ENCODE peak calls at places on chromosomes 12 and 14, in nine cellular contexts. One of them, this sample, is unnamed.

GRCh38 chr12:12705833-12706520 is 10.0 kb upstream of the GPR19 start:
- DNase-seq in H1: no peak
- DNase-seq in CD4-positive, alpha-beta T cell: peak; percentile 85
- DNase-seq in Panc1: no peak
- DNase-seq in astrocyte of the spinal cord: no peak
- DNase-seq in thoracic aorta: no peak
- DNase-seq in neural progenitor cell: no peak
- DNase-seq in neural crest cell: no peak
- DNase-seq in fibroblast of lung: no peak
- DNase-seq in this sample: no peak

GRCh38 chr12:28025821-28026505 is 53.4 kb upstream of the PTHLH start:
- DNase-seq in H1: no peak
- DNase-seq in CD4-positive, alpha-beta T cell: no peak
- DNase-seq in Panc1: no peak
- DNase-seq in astrocyte of the spinal cord: no peak
- DNase-seq in thoracic aorta: no peak
- DNase-seq in neural progenitor cell: no peak
- DNase-seq in neural crest cell: no peak
- DNase-seq in fibroblast of lung: peak; percentile 28
- DNase-seq in this sample: no peak

GRCh38 chr12:45431153-45431552 is 215.3 kb downstream of the ANO6 start:
- DNase-seq in H1: no peak
- DNase-seq in CD4-positive, alpha-beta T cell: no peak
- DNase-seq in Panc1: no peak
- DNase-seq in astrocyte of the spinal cord: no peak
- DNase-seq in thoracic aorta: no peak
- DNase-seq in neural progenitor cell: no peak
- DNase-seq in neural crest cell: no peak
- DNase-seq in fibroblast of lung: no peak
- DNase-seq in this sample: no peak

GRCh38 chr12:92208613-92209121 is 63.0 kb upstream of the BTG1 start:
- DNase-seq in H1: no peak
- DNase-seq in CD4-positive, alpha-beta T cell: no peak
- DNase-seq in Panc1: peak; percentile 39
- DNase-seq in astrocyte of the spinal cord: peak; percentile 70
- DNase-seq in thoracic aorta: no peak
- DNase-seq in neural progenitor cell: peak; percentile 8
- DNase-seq in neural crest cell: no peak
- DNase-seq in fibroblast of lung: peak; percentile 81
- DNase-seq in this sample: no peak

GRCh38 chr12:65670775-65671174 is 153.5 kb upstream of the HMGA2 start:
- DNase-seq in H1: no peak
- DNase-seq in CD4-positive, alpha-beta T cell: no peak
- DNase-seq in Panc1: no peak
- DNase-seq in astrocyte of the spinal cord: peak; percentile 48
- DNase-seq in thoracic aorta: no peak
- DNase-seq in neural progenitor cell: no peak
- DNase-seq in neural crest cell: no peak
- DNase-seq in fibroblast of lung: peak; percentile 85
- DNase-seq in this sample: no peak

GRCh38 chr14:84112589-84112988 is 1417.4 kb upstream of the FLRT2 start:
- DNase-seq in H1: no peak
- DNase-seq in CD4-positive, alpha-beta T cell: no peak
- DNase-seq in Panc1: no peak
- DNase-seq in astrocyte of the spinal cord: no peak
- DNase-seq in thoracic aorta: no peak
- DNase-seq in neural progenitor cell: no peak
- DNase-seq in neural crest cell: no peak
- DNase-seq in fibroblast of lung: no peak
- DNase-seq in this sample: no peak

GRCh38 chr14:51219473-51220448 is 20.3 kb upstream of the TMX1 start:
- DNase-seq in H1: no peak
- DNase-seq in CD4-positive, alpha-beta T cell: no peak
- DNase-seq in Panc1: no peak
- DNase-seq in astrocyte of the spinal cord: peak; percentile 49
- DNase-seq in thoracic aorta: no peak
- DNase-seq in neural progenitor cell: peak; percentile 50
- DNase-seq in neural crest cell: no peak
- DNase-seq in fibroblast of lung: peak; percentile 30
- DNase-seq in this sample: no peak

GRCh38 chr12:104677441-104678089 is 220.8 kb downstream of the CHST11 start:
- DNase-seq in H1: no peak
- DNase-seq in CD4-positive, alpha-beta T cell: no peak
- DNase-seq in Panc1: no peak
- DNase-seq in astrocyte of the spinal cord: no peak
- DNase-seq in thoracic aorta: no peak
- DNase-seq in neural progenitor cell: no peak
- DNase-seq in neural crest cell: no peak
- DNase-seq in fibroblast of lung: no peak
- DNase-seq in this sample: no peak

GRCh38 chr12:1844223-1844622 is 23.9 kb downstream of the LRTM2 start:
- DNase-seq in H1: peak; percentile 46
- DNase-seq in CD4-positive, alpha-beta T cell: no peak
- DNase-seq in Panc1: no peak
- DNase-seq in astrocyte of the spinal cord: no peak
- DNase-seq in thoracic aorta: no peak
- DNase-seq in neural progenitor cell: no peak
- DNase-seq in neural crest cell: no peak
- DNase-seq in fibroblast of lung: no peak
- DNase-seq in this sample: no peak

GRCh38 chr12:114963846-114964245 is 279.9 kb upstream of the TBX3 start:
- DNase-seq in H1: no peak
- DNase-seq in CD4-positive, alpha-beta T cell: no peak
- DNase-seq in Panc1: no peak
- DNase-seq in astrocyte of the spinal cord: no peak
- DNase-seq in thoracic aorta: no peak
- DNase-seq in neural progenitor cell: no peak
- DNase-seq in neural crest cell: no peak
- DNase-seq in fibroblast of lung: peak; percentile 18
- DNase-seq in this sample: no peak

GRCh38 chr12:117900561-117900960 is 68.2 kb downstream of the KSR2 start:
- DNase-seq in H1: no peak
- DNase-seq in CD4-positive, alpha-beta T cell: no peak
- DNase-seq in Panc1: peak; percentile 1
- DNase-seq in astrocyte of the spinal cord: peak; percentile 10
- DNase-seq in thoracic aorta: no peak
- DNase-seq in neural progenitor cell: no peak
- DNase-seq in neural crest cell: no peak
- DNase-seq in fibroblast of lung: peak; percentile 68
- DNase-seq in this sample: no peak

GRCh38 chr12:81128930-81129554 is 51.2 kb downstream of the ACSS3 start:
- DNase-seq in H1: no peak
- DNase-seq in CD4-positive, alpha-beta T cell: no peak
- DNase-seq in Panc1: peak; percentile 15
- DNase-seq in astrocyte of the spinal cord: peak; percentile 56
- DNase-seq in thoracic aorta: no peak
- DNase-seq in neural progenitor cell: peak; percentile 61
- DNase-seq in neural crest cell: peak; percentile 14
- DNase-seq in fibroblast of lung: peak; percentile 51
- DNase-seq in this sample: no peak

DNA sequence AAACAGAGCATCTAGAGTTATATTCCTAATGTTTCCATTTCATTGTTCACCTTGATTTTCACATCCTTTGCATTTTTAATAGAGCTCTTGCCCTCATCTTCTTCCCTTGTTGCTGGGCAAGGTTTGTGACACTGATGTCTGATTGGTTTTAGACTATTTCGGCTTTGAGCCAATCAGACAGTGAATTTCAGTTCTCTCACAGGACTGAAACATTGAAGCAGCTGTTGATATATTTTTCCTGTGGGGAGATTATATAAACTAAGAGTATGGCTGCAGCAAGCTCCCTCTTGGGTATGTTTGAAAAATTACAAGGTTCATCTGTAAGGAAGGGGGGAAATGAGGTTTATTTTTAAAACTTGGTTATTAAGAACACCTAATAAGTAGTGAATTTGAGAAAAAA is 51.2 kb downstream of the ATF7IP start:
- DNase-seq in H1: no peak
- DNase-seq in CD4-positive, alpha-beta T cell: no peak
- DNase-seq in Panc1: no peak
- DNase-seq in astrocyte of the spinal cord: peak; percentile 92
- DNase-seq in thoracic aorta: no peak
- DNase-seq in neural progenitor cell: peak; percentile 55
- DNase-seq in neural crest cell: peak; percentile 46
- DNase-seq in fibroblast of lung: peak; percentile 86
- DNase-seq in this sample: no peak
- TF ChIP-seq CTCF in H1: no peak
- TF ChIP-seq CTCF in CD4-positive, alpha-beta T cell: peak; percentile 36
- TF ChIP-seq CTCF in Panc1: peak; percentile 15
- TF ChIP-seq CTCF in astrocyte of the spinal cord: peak; percentile 39
- TF ChIP-seq CTCF in thoracic aorta: no peak
- TF ChIP-seq CTCF in neural progenitor cell: no peak
- TF ChIP-seq CTCF in neural crest cell: peak; percentile 40
- TF ChIP-seq CTCF in fibroblast of lung: peak; percentile 56
- TF ChIP-seq CTCF in this sample: no peak

GRCh38 chr12:51821423-51822260 is 26.9 kb downstream of the FIGNL2 start:
- DNase-seq in H1: peak; percentile 77
- DNase-seq in CD4-positive, alpha-beta T cell: peak; percentile 21
- DNase-seq in Panc1: no peak
- DNase-seq in astrocyte of the spinal cord: no peak
- DNase-seq in thoracic aorta: no peak
- DNase-seq in neural progenitor cell: peak; percentile 66
- DNase-seq in neural crest cell: no peak
- DNase-seq in fibroblast of lung: no peak
- DNase-seq in this sample: no peak

GRCh38 chr12:51825216-51825615 is 23.3 kb downstream of the FIGNL2 start:
- DNase-seq in H1: no peak
- DNase-seq in CD4-positive, alpha-beta T cell: no peak
- DNase-seq in Panc1: no peak
- DNase-seq in astrocyte of the spinal cord: no peak
- DNase-seq in thoracic aorta: no peak
- DNase-seq in neural progenitor cell: no peak
- DNase-seq in neural crest cell: no peak
- DNase-seq in fibroblast of lung: no peak
- DNase-seq in this sample: no peak

GRCh38 chr12:51822956-51823355 is 25.6 kb downstream of the FIGNL2 start:
- DNase-seq in H1: no peak
- DNase-seq in CD4-positive, alpha-beta T cell: no peak
- DNase-seq in Panc1: no peak
- DNase-seq in astrocyte of the spinal cord: no peak
- DNase-seq in thoracic aorta: no peak
- DNase-seq in neural progenitor cell: no peak
- DNase-seq in neural crest cell: no peak
- DNase-seq in fibroblast of lung: no peak
- DNase-seq in this sample: no peak

GRCh38 chr12:51822261-51822616 is 26.3 kb downstream of the FIGNL2 start:
- DNase-seq in H1: no peak
- DNase-seq in CD4-positive, alpha-beta T cell: no peak
- DNase-seq in Panc1: no peak
- DNase-seq in astrocyte of the spinal cord: no peak
- DNase-seq in thoracic aorta: no peak
- DNase-seq in neural progenitor cell: no peak
- DNase-seq in neural crest cell: no peak
- DNase-seq in fibroblast of lung: no peak
- DNase-seq in this sample: no peak

GRCh38 chr12:51823875-51824565 is 24.5 kb downstream of the FIGNL2 start:
- DNase-seq in H1: no peak
- DNase-seq in CD4-positive, alpha-beta T cell: no peak
- DNase-seq in Panc1: no peak
- DNase-seq in astrocyte of the spinal cord: peak; percentile 54
- DNase-seq in thoracic aorta: no peak
- DNase-seq in neural progenitor cell: peak; percentile 80
- DNase-seq in neural crest cell: no peak
- DNase-seq in fibroblast of lung: peak; percentile 57
- DNase-seq in this sample: no peak
- TF ChIP-seq CTCF in H1: peak; percentile 67
- TF ChIP-seq CTCF in CD4-positive, alpha-beta T cell: peak; percentile 43
- TF ChIP-seq CTCF in Panc1: peak; percentile 86
- TF ChIP-seq CTCF in astrocyte of the spinal cord: peak; percentile 62
- TF ChIP-seq CTCF in thoracic aorta: peak; percentile 22
- TF ChIP-seq CTCF in neural progenitor cell: peak; percentile 61
- TF ChIP-seq CTCF in neural crest cell: peak; percentile 62
- TF ChIP-seq CTCF in fibroblast of lung: peak; percentile 67
- TF ChIP-seq CTCF in this sample: peak; percentile 64

GRCh38 chr12:3333991-3334391 is 157.0 kb upstream of the PRMT8 start:
- DNase-seq in H1: no peak
- DNase-seq in CD4-positive, alpha-beta T cell: no peak
- DNase-seq in Panc1: no peak
- DNase-seq in astrocyte of the spinal cord: no peak
- DNase-seq in thoracic aorta: no peak
- DNase-seq in neural progenitor cell: no peak
- DNase-seq in neural crest cell: no peak
- DNase-seq in fibroblast of lung: no peak
- DNase-seq in this sample: no peak

GRCh38 chr12:3330976-3331375 is 160.0 kb upstream of the PRMT8 start:
- DNase-seq in H1: no peak
- DNase-seq in CD4-positive, alpha-beta T cell: no peak
- DNase-seq in Panc1: no peak
- DNase-seq in astrocyte of the spinal cord: no peak
- DNase-seq in thoracic aorta: no peak
- DNase-seq in neural progenitor cell: no peak
- DNase-seq in neural crest cell: no peak
- DNase-seq in fibroblast of lung: no peak
- DNase-seq in this sample: no peak

GRCh38 chr12:3332190-3332589 is 158.8 kb upstream of the PRMT8 start:
- DNase-seq in H1: no peak
- DNase-seq in CD4-positive, alpha-beta T cell: no peak
- DNase-seq in Panc1: no peak
- DNase-seq in astrocyte of the spinal cord: no peak
- DNase-seq in thoracic aorta: no peak
- DNase-seq in neural progenitor cell: no peak
- DNase-seq in neural crest cell: no peak
- DNase-seq in fibroblast of lung: peak; percentile 20
- DNase-seq in this sample: no peak

GRCh38 chr12:3335078-3335487 is 155.9 kb upstream of the PRMT8 start:
- DNase-seq in H1: no peak
- DNase-seq in CD4-positive, alpha-beta T cell: no peak
- DNase-seq in Panc1: no peak
- DNase-seq in astrocyte of the spinal cord: no peak
- DNase-seq in thoracic aorta: no peak
- DNase-seq in neural progenitor cell: no peak
- DNase-seq in neural crest cell: no peak
- DNase-seq in fibroblast of lung: no peak
- DNase-seq in this sample: no peak

DNA sequence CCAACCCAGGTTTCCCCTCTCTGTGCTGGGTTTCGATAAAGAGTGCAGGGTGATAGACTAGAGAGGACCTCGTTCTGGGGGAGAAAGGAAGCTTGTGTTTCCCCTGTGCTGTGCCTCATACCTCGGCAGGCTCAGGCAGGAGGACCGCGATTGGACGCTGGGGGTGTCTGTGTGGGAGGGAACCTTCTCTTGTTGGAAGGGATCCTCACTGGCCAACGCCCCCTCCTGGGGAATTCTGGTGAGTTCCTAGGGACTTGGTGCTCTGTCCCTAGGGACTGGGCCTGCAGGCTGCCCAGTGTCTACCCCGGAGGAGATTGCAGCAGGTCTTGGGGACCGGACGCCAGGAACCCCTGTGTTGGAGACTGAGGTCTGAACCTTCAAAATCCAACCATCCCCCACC is 157.4 kb upstream of the PRMT8 start:
- DNase-seq in H1: peak; percentile 87
- DNase-seq in CD4-positive, alpha-beta T cell: no peak
- DNase-seq in Panc1: no peak
- DNase-seq in astrocyte of the spinal cord: no peak
- DNase-seq in thoracic aorta: no peak
- DNase-seq in neural progenitor cell: peak; percentile 88
- DNase-seq in neural crest cell: peak; percentile 37
- DNase-seq in fibroblast of lung: no peak
- DNase-seq in this sample: no peak
- TF ChIP-seq CTCF in H1: peak; percentile 68
- TF ChIP-seq CTCF in CD4-positive, alpha-beta T cell: no peak
- TF ChIP-seq CTCF in Panc1: no peak
- TF ChIP-seq CTCF in astrocyte of the spinal cord: no peak
- TF ChIP-seq CTCF in thoracic aorta: no peak
- TF ChIP-seq CTCF in neural progenitor cell: peak; percentile 49
- TF ChIP-seq CTCF in neural crest cell: peak; percentile 30
- TF ChIP-seq CTCF in fibroblast of lung: no peak
- TF ChIP-seq CTCF in this sample: no peak

GRCh38 chr14:80636071-80636470 is 305.5 kb downstream of the CEP128 start:
- DNase-seq in H1: no peak
- DNase-seq in CD4-positive, alpha-beta T cell: no peak
- DNase-seq in Panc1: no peak
- DNase-seq in astrocyte of the spinal cord: no peak
- DNase-seq in thoracic aorta: no peak
- DNase-seq in neural progenitor cell: peak; percentile 29
- DNase-seq in neural crest cell: no peak
- DNase-seq in fibroblast of lung: no peak
- DNase-seq in this sample: no peak
- TF ChIP-seq CTCF in H1: no peak
- TF ChIP-seq CTCF in CD4-positive, alpha-beta T cell: no peak
- TF ChIP-seq CTCF in Panc1: no peak
- TF ChIP-seq CTCF in astrocyte of the spinal cord: peak; percentile 30
- TF ChIP-seq CTCF in thoracic aorta: no peak
- TF ChIP-seq CTCF in neural progenitor cell: peak; percentile 66
- TF ChIP-seq CTCF in neural crest cell: peak; percentile 49
- TF ChIP-seq CTCF in fibroblast of lung: peak; percentile 25
- TF ChIP-seq CTCF in this sample: peak; percentile 53

This sample was measured in type B pancreatic cell.